ENCODE peak calls at places on chromosome 6, in ten cellular contexts. One of them, this sample, is unnamed.

GRCh38 chr6:150592377-150592995 is 7.2 kb upstream of the PLEKHG1 start:
- DNase-seq in activated CD8-positive, alpha-beta T cell treated with anti-CD3 and anti-CD28 coated beads for 36 hours: no peak
- DNase-seq in Panc1: no peak
- DNase-seq in HFF-Myc: no peak
- DNase-seq in AG10803: no peak
- DNase-seq in IMR-90: no peak
- DNase-seq in testis: no peak
- DNase-seq in tibial artery: no peak
- DNase-seq in lung: no peak
- DNase-seq in cardiac fibroblast: no peak
- DNase-seq in this sample: no peak

GRCh38 chr6:157964139-157964538 is 17.5 kb upstream of the SYNJ2 start:
- DNase-seq in activated CD8-positive, alpha-beta T cell treated with anti-CD3 and anti-CD28 coated beads for 36 hours: no peak
- DNase-seq in Panc1: no peak
- DNase-seq in HFF-Myc: no peak
- DNase-seq in AG10803: no peak
- DNase-seq in IMR-90: peak
- DNase-seq in testis: no peak
- DNase-seq in tibial artery: no peak
- DNase-seq in lung: no peak
- DNase-seq in cardiac fibroblast: peak
- DNase-seq in this sample: no peak

GRCh38 chr6:26017567-26017966 is 55.0 kb downstream of the TRIM38 start:
- DNase-seq in activated CD8-positive, alpha-beta T cell treated with anti-CD3 and anti-CD28 coated beads for 36 hours: peak
- DNase-seq in Panc1: no peak
- DNase-seq in HFF-Myc: peak
- DNase-seq in AG10803: peak
- DNase-seq in IMR-90: peak
- DNase-seq in testis: peak
- DNase-seq in tibial artery: peak
- DNase-seq in lung: peak
- DNase-seq in cardiac fibroblast: peak
- DNase-seq in this sample: peak

GRCh38 chr6:34237316-34237721 is 646 bp downstream of the HMGA1 start:
- DNase-seq in activated CD8-positive, alpha-beta T cell treated with anti-CD3 and anti-CD28 coated beads for 36 hours: no peak
- DNase-seq in Panc1: no peak
- DNase-seq in HFF-Myc: no peak
- DNase-seq in AG10803: no peak
- DNase-seq in IMR-90: no peak
- DNase-seq in testis: no peak
- DNase-seq in tibial artery: no peak
- DNase-seq in lung: no peak
- DNase-seq in cardiac fibroblast: no peak
- DNase-seq in this sample: peak

GRCh38 chr6:124870611-124871201 is 91.5 kb upstream of the RNF217 start:
- DNase-seq in activated CD8-positive, alpha-beta T cell treated with anti-CD3 and anti-CD28 coated beads for 36 hours: no peak
- DNase-seq in Panc1: peak
- DNase-seq in HFF-Myc: peak
- DNase-seq in AG10803: peak
- DNase-seq in IMR-90: peak
- DNase-seq in testis: no peak
- DNase-seq in tibial artery: no peak
- DNase-seq in lung: no peak
- DNase-seq in cardiac fibroblast: peak
- DNase-seq in this sample: no peak

GRCh38 chr6:81531869-81532561 is 220.5 kb downstream of the TENT5A start:
- DNase-seq in activated CD8-positive, alpha-beta T cell treated with anti-CD3 and anti-CD28 coated beads for 36 hours: no peak
- DNase-seq in Panc1: no peak
- DNase-seq in HFF-Myc: no peak
- DNase-seq in AG10803: no peak
- DNase-seq in IMR-90: peak
- DNase-seq in testis: no peak
- DNase-seq in tibial artery: no peak
- DNase-seq in lung: no peak
- DNase-seq in cardiac fibroblast: no peak
- DNase-seq in this sample: no peak

GRCh38 chr6:136969433-136969832 is 47.3 kb downstream of the SLC35D3 start:
- DNase-seq in activated CD8-positive, alpha-beta T cell treated with anti-CD3 and anti-CD28 coated beads for 36 hours: no peak
- DNase-seq in Panc1: no peak
- DNase-seq in HFF-Myc: no peak
- DNase-seq in AG10803: no peak
- DNase-seq in IMR-90: no peak
- DNase-seq in testis: no peak
- DNase-seq in tibial artery: no peak
- DNase-seq in lung: no peak
- DNase-seq in cardiac fibroblast: no peak
- DNase-seq in this sample: no peak

GRCh38 chr6:116446399-116446798 is 14.8 kb upstream of the CALHM6 start:
- DNase-seq in activated CD8-positive, alpha-beta T cell treated with anti-CD3 and anti-CD28 coated beads for 36 hours: no peak
- DNase-seq in Panc1: no peak
- DNase-seq in HFF-Myc: no peak
- DNase-seq in AG10803: peak
- DNase-seq in IMR-90: no peak
- DNase-seq in testis: no peak
- DNase-seq in tibial artery: no peak
- DNase-seq in lung: no peak
- DNase-seq in cardiac fibroblast: peak
- DNase-seq in this sample: no peak

GRCh38 chr6:156777866-156778614 is 862 bp downstream of the ARID1B start:
- DNase-seq in activated CD8-positive, alpha-beta T cell treated with anti-CD3 and anti-CD28 coated beads for 36 hours: peak
- DNase-seq in Panc1: no peak
- DNase-seq in HFF-Myc: no peak
- DNase-seq in AG10803: peak
- DNase-seq in IMR-90: peak
- DNase-seq in testis: peak
- DNase-seq in tibial artery: peak
- DNase-seq in lung: peak
- DNase-seq in cardiac fibroblast: peak
- DNase-seq in this sample: peak

GRCh38 chr6:156780962-156781705 is 4.0 kb downstream of the ARID1B start:
- DNase-seq in activated CD8-positive, alpha-beta T cell treated with anti-CD3 and anti-CD28 coated beads for 36 hours: no peak
- DNase-seq in Panc1: no peak
- DNase-seq in HFF-Myc: no peak
- DNase-seq in AG10803: no peak
- DNase-seq in IMR-90: no peak
- DNase-seq in testis: no peak
- DNase-seq in tibial artery: no peak
- DNase-seq in lung: no peak
- DNase-seq in cardiac fibroblast: peak
- DNase-seq in this sample: no peak

GRCh38 chr6:156780117-156780641 is 3.0 kb downstream of the ARID1B start:
- DNase-seq in activated CD8-positive, alpha-beta T cell treated with anti-CD3 and anti-CD28 coated beads for 36 hours: peak
- DNase-seq in Panc1: peak
- DNase-seq in HFF-Myc: peak
- DNase-seq in AG10803: peak
- DNase-seq in IMR-90: peak
- DNase-seq in testis: peak
- DNase-seq in tibial artery: no peak
- DNase-seq in lung: peak
- DNase-seq in cardiac fibroblast: peak
- DNase-seq in this sample: no peak

GRCh38 chr6:156778615-156779205 is 1.5 kb downstream of the ARID1B start:
- DNase-seq in activated CD8-positive, alpha-beta T cell treated with anti-CD3 and anti-CD28 coated beads for 36 hours: peak
- DNase-seq in Panc1: no peak
- DNase-seq in HFF-Myc: no peak
- DNase-seq in AG10803: peak
- DNase-seq in IMR-90: no peak
- DNase-seq in testis: peak
- DNase-seq in tibial artery: peak
- DNase-seq in lung: peak
- DNase-seq in cardiac fibroblast: peak
- DNase-seq in this sample: peak

DNA sequence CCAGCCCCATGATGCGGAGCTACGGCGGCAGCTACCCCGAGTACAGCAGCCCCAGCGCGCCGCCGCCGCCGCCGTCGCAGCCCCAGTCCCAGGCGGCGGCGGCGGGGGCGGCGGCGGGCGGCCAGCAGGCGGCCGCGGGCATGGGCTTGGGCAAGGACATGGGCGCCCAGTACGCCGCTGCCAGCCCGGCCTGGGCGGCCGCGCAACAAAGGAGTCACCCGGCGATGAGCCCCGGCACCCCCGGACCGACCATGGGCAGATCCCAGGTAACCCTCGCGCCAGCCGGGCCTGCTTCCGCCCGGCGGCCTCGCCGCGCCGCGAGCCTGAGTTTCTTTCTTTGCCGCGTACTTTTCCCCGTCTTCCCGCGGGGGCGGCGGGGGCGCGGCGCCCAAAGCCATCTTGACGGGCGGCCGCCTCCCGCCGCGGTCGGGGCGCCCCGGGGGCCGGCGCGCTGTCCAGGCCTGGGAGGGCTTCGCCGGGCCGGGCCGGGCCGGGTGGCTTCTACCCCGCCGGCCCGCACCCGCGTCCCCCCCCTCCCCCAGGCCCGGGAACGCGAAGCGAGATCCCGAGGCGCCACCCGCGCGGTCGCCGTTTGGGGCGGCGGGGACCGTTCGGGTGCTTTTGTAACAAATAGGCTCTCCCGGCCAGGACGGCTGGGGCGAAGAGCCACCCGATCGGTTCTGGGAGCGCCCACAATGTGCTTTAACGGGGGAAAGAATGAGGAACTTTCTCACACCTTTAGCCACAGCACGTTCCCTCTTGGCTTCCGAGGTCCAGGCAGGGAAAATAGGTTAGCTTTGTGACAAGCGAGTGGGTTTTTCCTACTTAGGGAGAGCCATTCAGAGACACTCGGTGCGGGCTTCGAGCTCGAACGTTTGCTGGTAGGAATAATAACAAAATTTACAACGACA is 2.3 kb downstream of the ARID1B start:
- DNase-seq in activated CD8-positive, alpha-beta T cell treated with anti-CD3 and anti-CD28 coated beads for 36 hours: peak
- DNase-seq in Panc1: no peak
- DNase-seq in HFF-Myc: no peak
- DNase-seq in AG10803: no peak
- DNase-seq in IMR-90: no peak
- DNase-seq in testis: peak
- DNase-seq in tibial artery: peak
- DNase-seq in lung: peak
- DNase-seq in cardiac fibroblast: peak
- DNase-seq in this sample: peak
- TF ChIP-seq CTCF in activated CD8-positive, alpha-beta T cell treated with anti-CD3 and anti-CD28 coated beads for 36 hours: no peak
- TF ChIP-seq CTCF in Panc1: peak
- TF ChIP-seq CTCF in HFF-Myc: no peak
- TF ChIP-seq CTCF in AG10803: no peak
- TF ChIP-seq CTCF in IMR-90: no peak
- TF ChIP-seq CTCF in testis: no peak
- TF ChIP-seq CTCF in tibial artery: peak
- TF ChIP-seq CTCF in lung: no peak
- TF ChIP-seq CTCF in cardiac fibroblast: no peak
- TF ChIP-seq CTCF in this sample: no peak

GRCh38 chr6:109879521-109879920 is 98.6 kb upstream of the GPR6 start:
- DNase-seq in activated CD8-positive, alpha-beta T cell treated with anti-CD3 and anti-CD28 coated beads for 36 hours: no peak
- DNase-seq in Panc1: no peak
- DNase-seq in HFF-Myc: no peak
- DNase-seq in AG10803: no peak
- DNase-seq in IMR-90: no peak
- DNase-seq in testis: peak
- DNase-seq in tibial artery: no peak
- DNase-seq in lung: no peak
- DNase-seq in cardiac fibroblast: no peak
- DNase-seq in this sample: no peak
- TF ChIP-seq CTCF in activated CD8-positive, alpha-beta T cell treated with anti-CD3 and anti-CD28 coated beads for 36 hours: no peak
- TF ChIP-seq CTCF in Panc1: no peak
- TF ChIP-seq CTCF in HFF-Myc: no peak
- TF ChIP-seq CTCF in AG10803: no peak
- TF ChIP-seq CTCF in IMR-90: no peak
- TF ChIP-seq CTCF in testis: no peak
- TF ChIP-seq CTCF in tibial artery: no peak
- TF ChIP-seq CTCF in lung: no peak
- TF ChIP-seq CTCF in cardiac fibroblast: no peak
- TF ChIP-seq CTCF in this sample: no peak

GRCh38 chr6:6740595-6740994 is 152.1 kb downstream of the LY86 start:
- DNase-seq in activated CD8-positive, alpha-beta T cell treated with anti-CD3 and anti-CD28 coated beads for 36 hours: no peak
- DNase-seq in Panc1: no peak
- DNase-seq in HFF-Myc: no peak
- DNase-seq in AG10803: no peak
- DNase-seq in IMR-90: no peak
- DNase-seq in testis: no peak
- DNase-seq in tibial artery: no peak
- DNase-seq in lung: no peak
- DNase-seq in cardiac fibroblast: no peak
- DNase-seq in this sample: no peak

GRCh38 chr6:6742535-6742934 is 154.0 kb downstream of the LY86 start:
- DNase-seq in activated CD8-positive, alpha-beta T cell treated with anti-CD3 and anti-CD28 coated beads for 36 hours: no peak
- DNase-seq in Panc1: no peak
- DNase-seq in HFF-Myc: no peak
- DNase-seq in AG10803: no peak
- DNase-seq in IMR-90: no peak
- DNase-seq in testis: no peak
- DNase-seq in tibial artery: no peak
- DNase-seq in lung: no peak
- DNase-seq in cardiac fibroblast: no peak
- DNase-seq in this sample: no peak

GRCh38 chr6:6738922-6739717 is 150.6 kb downstream of the LY86 start:
- DNase-seq in activated CD8-positive, alpha-beta T cell treated with anti-CD3 and anti-CD28 coated beads for 36 hours: no peak
- DNase-seq in Panc1: no peak
- DNase-seq in HFF-Myc: no peak
- DNase-seq in AG10803: no peak
- DNase-seq in IMR-90: no peak
- DNase-seq in testis: no peak
- DNase-seq in tibial artery: no peak
- DNase-seq in lung: no peak
- DNase-seq in cardiac fibroblast: no peak
- DNase-seq in this sample: no peak

GRCh38 chr6:6738108-6738507 is 149.6 kb downstream of the LY86 start:
- DNase-seq in activated CD8-positive, alpha-beta T cell treated with anti-CD3 and anti-CD28 coated beads for 36 hours: no peak
- DNase-seq in Panc1: no peak
- DNase-seq in HFF-Myc: no peak
- DNase-seq in AG10803: no peak
- DNase-seq in IMR-90: no peak
- DNase-seq in testis: no peak
- DNase-seq in tibial artery: no peak
- DNase-seq in lung: no peak
- DNase-seq in cardiac fibroblast: no peak
- DNase-seq in this sample: no peak

GRCh38 chr6:6741264-6741663 is 152.7 kb downstream of the LY86 start:
- DNase-seq in activated CD8-positive, alpha-beta T cell treated with anti-CD3 and anti-CD28 coated beads for 36 hours: no peak
- DNase-seq in Panc1: no peak
- DNase-seq in HFF-Myc: no peak
- DNase-seq in AG10803: no peak
- DNase-seq in IMR-90: no peak
- DNase-seq in testis: no peak
- DNase-seq in tibial artery: no peak
- DNase-seq in lung: no peak
- DNase-seq in cardiac fibroblast: no peak
- DNase-seq in this sample: no peak
- TF ChIP-seq CTCF in activated CD8-positive, alpha-beta T cell treated with anti-CD3 and anti-CD28 coated beads for 36 hours: no peak
- TF ChIP-seq CTCF in Panc1: no peak
- TF ChIP-seq CTCF in HFF-Myc: no peak
- TF ChIP-seq CTCF in AG10803: no peak
- TF ChIP-seq CTCF in IMR-90: no peak
- TF ChIP-seq CTCF in testis: no peak
- TF ChIP-seq CTCF in tibial artery: no peak
- TF ChIP-seq CTCF in lung: no peak
- TF ChIP-seq CTCF in cardiac fibroblast: no peak
- TF ChIP-seq CTCF in this sample: no peak

DNA sequence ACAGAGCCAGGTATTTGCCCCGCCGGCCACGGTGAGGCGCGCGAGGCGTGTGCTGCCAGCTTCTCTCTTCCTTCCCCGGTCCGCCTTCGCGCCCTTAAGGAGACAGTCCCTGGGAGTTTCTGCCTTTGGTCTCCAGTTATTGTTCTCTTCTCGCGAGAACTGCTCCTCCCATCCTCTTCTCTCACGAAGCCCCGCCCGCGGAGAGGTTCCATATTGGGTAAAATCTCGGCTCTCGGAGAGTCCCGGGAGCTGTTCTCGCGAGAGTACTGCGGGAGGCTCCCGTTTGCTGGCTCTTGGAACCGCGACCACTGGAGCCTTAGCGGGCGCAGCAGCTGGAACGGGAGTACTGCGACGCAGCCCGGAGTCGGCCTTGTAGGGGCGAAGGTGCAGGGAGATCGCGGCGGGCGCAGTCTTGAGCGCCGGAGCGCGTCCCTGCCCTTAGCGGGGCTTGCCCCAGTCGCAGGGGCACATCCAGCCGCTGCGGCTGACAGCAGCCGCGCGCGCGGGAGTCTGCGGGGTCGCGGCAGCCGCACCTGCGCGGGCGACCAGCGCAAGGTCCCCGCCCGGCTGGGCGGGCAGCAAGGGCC is at the start of gene MAPK14:
- DNase-seq in activated CD8-positive, alpha-beta T cell treated with anti-CD3 and anti-CD28 coated beads for 36 hours: peak
- DNase-seq in Panc1: peak
- DNase-seq in HFF-Myc: peak
- DNase-seq in AG10803: peak
- DNase-seq in IMR-90: peak
- DNase-seq in testis: peak
- DNase-seq in tibial artery: peak
- DNase-seq in lung: peak
- DNase-seq in cardiac fibroblast: peak
- DNase-seq in this sample: peak
- TF ChIP-seq CTCF in activated CD8-positive, alpha-beta T cell treated with anti-CD3 and anti-CD28 coated beads for 36 hours: peak
- TF ChIP-seq CTCF in Panc1: peak
- TF ChIP-seq CTCF in HFF-Myc: peak
- TF ChIP-seq CTCF in AG10803: peak
- TF ChIP-seq CTCF in IMR-90: peak
- TF ChIP-seq CTCF in testis: peak
- TF ChIP-seq CTCF in tibial artery: peak
- TF ChIP-seq CTCF in lung: peak
- TF ChIP-seq CTCF in cardiac fibroblast: peak
- TF ChIP-seq CTCF in this sample: no peak